ENCODE peak calls at places on chromosomes 3 and 15, in six cellular contexts. I is SK-N-SH, C is GM23248, G is neural progenitor cell, F is HCT116, D is GM23338. Y is an unnamed sample.

GRCh38 chr3:70620956-70621355 is 308.5 kb upstream of the MDFIC2 start:
- DNase-seq in F (no peak), C (no peak), D (peak), I (no peak), G (no peak), Y (no peak)

GRCh38 chr15:40894689-40895308 is 549 bp downstream of the VPS18 start:
- DNase-seq in F (peak), G (peak), D (peak), C (peak), I (peak), Y (peak)

GRCh38 chr3:160564949-160565441 is 376 bp downstream of the KPNA4 start:
- DNase-seq in D (peak), C (peak), I (peak), F (peak), G (peak), Y (peak)

GRCh38 chr3:118960876-118961275 is 73.8 kb downstream of the IGSF11 start:
- DNase-seq in I (no peak), F (no peak), G (peak), D (no peak), C (peak), Y (no peak)

GRCh38 chr3:30847589-30847988 is 46.9 kb downstream of the GADL1 start:
- DNase-seq in C (no peak), F (no peak), I (no peak), D (no peak), G (no peak), Y (no peak)

GRCh38 chr3:153173758-153174516 is 11.9 kb downstream of the RAP2B start:
- DNase-seq in G (no peak), I (no peak), D (peak), C (peak), F (peak), Y (peak)

GRCh38 chr15:68228971-68229385 is 550 bp downstream of the CLN6 start:
- DNase-seq in I (no peak), F (no peak), C (peak), D (peak), G (no peak), Y (peak)

GRCh38 chr3:196621581-196621980 is 17.9 kb upstream of the NRROS start:
- DNase-seq in F (no peak), C (no peak), G (no peak), I (no peak), D (no peak), Y (no peak)

GRCh38 chr15:76185716-76186115 is 125.6 kb downstream of the ETFA start:
- DNase-seq in C (peak), F (peak), G (peak), I (no peak), D (peak), Y (peak)

GRCh38 chr15:64019764-64020163 is 26.5 kb downstream of the DAPK2 start:
- DNase-seq in D (no peak), G (no peak), I (no peak), F (no peak), C (peak), Y (no peak)

GRCh38 chr3:48428863-48429415 is 947 bp downstream of the PLXNB1 start:
- DNase-seq in F (no peak), D (peak), I (peak), C (peak), G (peak), Y (no peak)

GRCh38 chr15:74377831-74378766 is 10.7 kb upstream of the CYP11A1 start:
- DNase-seq in G (no peak), F (no peak), D (no peak), C (no peak), I (peak), Y (no peak)

GRCh38 chr3:197559662-197560061 is 3.9 kb upstream of the BDH1 start:
- DNase-seq in D (no peak), F (no peak), I (no peak), G (no peak), C (no peak), Y (no peak)

GRCh38 chr3:71425491-71426071 is 157.9 kb downstream of the FOXP1 start:
- DNase-seq in F (no peak), D (no peak), I (no peak), G (no peak), C (peak), Y (peak)

GRCh38 chr3:127224118-127224517 is 31.2 kb downstream of the PRR23E start:
- DNase-seq in D (no peak), F (no peak), C (no peak), G (no peak), I (no peak), Y (no peak)

GRCh38 chr15:100224206-100225185 is 117.3 kb downstream of the ADAMTS17 start:
- DNase-seq in C (no peak), I (no peak), F (no peak), D (peak), G (no peak), Y (no peak)

GRCh38 chr15:75646944-75647364 is 758 bp upstream of the SNX33 start:
- DNase-seq in C (no peak), F (no peak), G (peak), I (no peak), D (peak), Y (no peak)

GRCh38 chr3:14434541-14435151 is 32.2 kb downstream of the SLC6A6 start:
- DNase-seq in F (no peak), C (peak), G (no peak), I (no peak), D (no peak), Y (no peak)

GRCh38 chr3:51955175-51955892 is at the start of gene GPR62:
- DNase-seq in C (no peak), I (no peak), F (no peak), D (no peak), G (no peak), Y (no peak)

GRCh38 chr15:100005715-100006114 is 272.5 kb upstream of the LYSMD4 start:
- DNase-seq in C (no peak), I (no peak), G (no peak), F (no peak), D (no peak), Y (no peak)

GRCh38 chr3:32586361-32586760 is 15.7 kb upstream of the DYNC1LI1 start:
- DNase-seq in D (no peak), I (no peak), G (no peak), C (no peak), F (no peak), Y (no peak)

GRCh38 chr3:57370331-57370730 is 77.8 kb upstream of the ASB14 start:
- DNase-seq in C (no peak), D (no peak), I (no peak), F (no peak), G (no peak), Y (no peak)

GRCh38 chr3:20080956-20081554 is 40.8 kb downstream of the KAT2B start:
- DNase-seq in G (no peak), C (no peak), D (no peak), F (no peak), I (peak), Y (no peak)

GRCh38 chr3:129756871-129757270 is 136.6 kb downstream of the TMCC1 start:
- DNase-seq in F (no peak), C (peak), G (no peak), D (no peak), I (no peak), Y (no peak)

GRCh38 chr3:42831321-42831713 is 22.1 kb downstream of the ACKR2 start:
- DNase-seq in C (peak), F (peak), I (peak), D (peak), G (peak), Y (peak)

GRCh38 chr3:61057491-61057890 is 193.8 kb downstream of the FHIT start:
- DNase-seq in G (no peak), I (no peak), C (no peak), D (no peak), F (no peak), Y (no peak)

GRCh38 chr3:123802007-123802630 is 82.0 kb downstream of the MYLK start:
- DNase-seq in I (no peak), C (no peak), G (no peak), D (no peak), F (no peak), Y (no peak)

GRCh38 chr3:108835101-108835500 is 12.5 kb downstream of the TRAT1 start:
- DNase-seq in F (no peak), I (no peak), D (no peak), G (no peak), C (no peak), Y (no peak)

GRCh38 chr3:53045107-53045783 is 628 bp downstream of the SFMBT1 start:
- DNase-seq in F (no peak), D (peak), I (peak), C (peak), G (peak), Y (peak)

GRCh38 chr3:3196148-3196861 is 16.8 kb upstream of the CRBN start:
- DNase-seq in C (peak), D (peak), I (peak), G (peak), F (peak), Y (peak)

GRCh38 chr3:176796371-176796770 is 400.9 kb downstream of the TBL1XR1 start:
- DNase-seq in F (no peak), C (peak), G (no peak), D (no peak), I (no peak), Y (no peak)

GRCh38 chr15:99105516-99106341 is 849 bp downstream of the SYNM start:
- DNase-seq in C (peak), D (peak), F (no peak), G (peak), I (peak), Y (peak)

GRCh38 chr3:177186306-177186705 is 11.0 kb downstream of the TBL1XR1 start:
- DNase-seq in C (no peak), D (no peak), F (no peak), I (no peak), G (no peak), Y (no peak)

GRCh38 chr15:41577863-41578735 is 19.1 kb downstream of the TYRO3 start:
- DNase-seq in G (no peak), F (no peak), I (no peak), C (no peak), D (no peak), Y (no peak)

GRCh38 chr3:10552631-10552943 is 47.2 kb upstream of the ATP2B2 start:
- DNase-seq in F (no peak), I (no peak), C (no peak), D (no peak), G (no peak), Y (no peak)

GRCh38 chr3:170128259-170128976 is 53.1 kb downstream of the PHC3 start:
- DNase-seq in G (no peak), C (no peak), F (no peak), D (no peak), I (no peak), Y (peak)
- TF ChIP-seq EZH2phosphoT487 in G (no peak), C (no peak), F (no peak), D (no peak), I (no peak), Y (no peak)

GRCh38 chr3:189827108-189827507 is 195.9 kb downstream of the TP63 start:
- DNase-seq in D (no peak), G (no peak), C (no peak), I (no peak), F (no peak), Y (no peak)
- TF ChIP-seq EZH2phosphoT487 in D (no peak), G (no peak), C (no peak), I (no peak), F (no peak), Y (no peak)

GRCh38 chr15:90934256-90934948 is 683 bp upstream of the UNC45A start:
- DNase-seq in I (peak), G (peak), F (peak), D (peak), C (peak), Y (peak)
- TF ChIP-seq EZH2phosphoT487 in I (no peak), G (no peak), F (no peak), D (no peak), C (no peak), Y (no peak)

GRCh38 chr3:122183893-122184590 is 574 bp downstream of the CASR start:
- DNase-seq in C (no peak), D (peak), I (peak), F (no peak), G (peak), Y (no peak)
- TF ChIP-seq EZH2phosphoT487 in C (no peak), D (no peak), I (no peak), F (no peak), G (peak), Y (no peak)

GRCh38 chr3:66386011-66386924 is 114.6 kb downstream of the LRIG1 start:
- DNase-seq in C (no peak), F (no peak), D (no peak), I (no peak), G (no peak), Y (peak)
- TF ChIP-seq EZH2phosphoT487 in C (no peak), F (no peak), D (no peak), I (no peak), G (no peak), Y (no peak)

DNA sequence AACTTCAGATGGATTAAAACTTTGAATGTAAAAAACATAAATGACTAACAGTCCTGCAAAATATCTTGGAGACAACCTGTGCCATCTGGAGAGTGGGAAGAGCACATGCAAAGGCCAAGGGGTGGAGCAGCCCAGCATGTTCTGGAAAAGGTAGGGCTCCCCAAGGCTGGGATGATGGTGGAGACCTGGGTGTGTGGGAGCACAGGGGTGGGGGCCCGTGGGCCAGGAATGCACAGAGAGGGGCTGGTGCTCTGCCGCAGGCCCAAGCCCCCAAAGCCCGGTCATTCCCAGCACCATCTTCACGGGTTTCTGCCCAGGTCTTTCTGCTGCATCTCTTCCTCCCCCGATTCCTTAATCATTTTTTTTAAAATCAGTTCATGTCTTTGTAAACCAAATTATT is 9.7 kb upstream of the GATA2 start:
- DNase-seq in G (no peak), F (no peak), I (no peak), C (no peak), D (no peak), Y (no peak)
- TF ChIP-seq EZH2phosphoT487 in G (no peak), F (no peak), I (no peak), C (no peak), D (no peak), Y (no peak)

DNA sequence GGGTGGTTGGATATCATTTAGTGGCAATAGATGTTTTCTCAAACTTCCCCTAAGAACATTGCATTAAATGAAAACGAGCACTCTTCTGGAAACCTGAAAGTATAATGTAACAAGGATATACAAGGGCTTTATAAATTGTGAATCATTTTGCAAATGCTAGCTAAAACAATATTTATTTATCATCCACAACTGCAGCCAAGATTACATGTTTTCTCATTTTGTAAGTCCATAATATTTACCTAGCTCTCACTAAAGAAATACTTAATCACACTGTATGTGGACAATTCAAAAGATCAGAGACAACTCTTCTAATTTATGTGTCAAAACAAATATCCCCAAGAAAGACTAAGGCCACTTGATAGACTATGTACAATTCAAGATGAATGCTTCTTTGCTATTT is 427.8 kb upstream of the THBS1 start:
- DNase-seq in C (no peak), I (no peak), F (no peak), D (no peak), G (no peak), Y (no peak)
- TF ChIP-seq EZH2phosphoT487 in C (no peak), I (no peak), F (no peak), D (no peak), G (no peak), Y (no peak)

GRCh38 chr3:73622135-73622534 is 2.6 kb downstream of the PDZRN3 start:
- DNase-seq in D (peak), F (no peak), I (peak), G (peak), C (peak), Y (no peak)
- TF ChIP-seq EZH2phosphoT487 in D (no peak), F (no peak), I (no peak), G (no peak), C (no peak), Y (no peak)

GRCh38 chr3:45639044-45639392 is 44.5 kb downstream of the LIMD1 start:
- DNase-seq in F (no peak), C (no peak), G (no peak), I (no peak), D (no peak), Y (no peak)

GRCh38 chr3:45638299-45639043 is 43.9 kb downstream of the LIMD1 start:
- DNase-seq in F (no peak), D (no peak), I (no peak), G (no peak), C (no peak), Y (no peak)

GRCh38 chr3:45631486-45631885 is 36.9 kb downstream of the LIMD1 start:
- DNase-seq in D (no peak), G (no peak), F (no peak), I (no peak), C (no peak), Y (peak)

GRCh38 chr3:45632956-45633355 is 38.4 kb downstream of the LIMD1 start:
- DNase-seq in D (no peak), G (no peak), C (no peak), F (no peak), I (no peak), Y (no peak)

DNA sequence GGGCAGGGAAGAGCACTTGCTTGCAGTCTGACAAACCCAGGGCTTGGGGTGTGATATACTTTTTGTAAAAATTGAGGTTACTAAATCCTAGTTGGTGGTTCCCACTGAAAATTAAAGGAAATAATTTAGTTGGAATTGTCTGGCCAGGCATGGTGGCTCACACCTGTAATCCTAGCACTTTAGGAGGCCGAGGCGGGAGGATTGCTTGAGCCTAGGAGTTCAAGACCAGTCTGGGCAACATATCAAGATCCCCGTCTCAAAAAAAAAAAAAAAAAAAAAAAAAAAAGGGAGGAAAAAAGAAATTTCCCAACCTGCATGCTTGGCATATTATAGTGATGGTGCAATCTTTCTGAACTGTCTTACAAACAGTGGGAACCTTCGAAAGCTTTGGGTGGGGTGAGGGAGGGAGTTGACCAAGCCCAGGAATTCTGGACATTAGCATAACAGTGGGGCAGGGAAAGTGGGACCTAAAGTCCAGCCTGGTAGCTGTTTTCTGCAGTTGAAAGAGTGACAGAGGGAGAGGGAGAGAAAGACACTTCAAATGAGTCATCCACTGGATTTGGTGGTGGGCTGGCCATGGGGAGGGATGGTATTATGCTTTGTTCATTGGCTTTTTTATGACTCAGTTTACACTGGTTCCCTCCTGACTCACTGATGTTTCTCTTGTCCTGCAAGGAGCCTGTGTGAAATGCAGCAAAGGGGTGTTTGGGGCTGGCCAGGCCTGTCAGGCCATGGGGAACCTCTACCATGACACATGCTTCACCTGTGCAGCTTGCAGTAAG is 41.1 kb downstream of the LIMD1 start:
- DNase-seq in C (peak), I (no peak), F (no peak), G (peak), D (peak), Y (no peak)
- TF ChIP-seq EZH2phosphoT487 in C (no peak), I (no peak), F (no peak), G (no peak), D (no peak), Y (no peak)